ENCODE peak calls at places on chromosomes 6 and 20, in six cellular contexts. C is HepG2, W is SK-N-SH, F is H1, G is K562, Y is GM12878. J is an unnamed sample.

GRCh38 chr20:50323777-50324604 is 133.4 kb downstream of the CEBPB start:
- DNase-seq in C (no peak), G (no peak), W (peak), Y (no peak), F (no peak), J (no peak)

GRCh38 chr6:36120979-36121706 is 9.2 kb upstream of the MAPK13 start:
- DNase-seq in F (no peak), C (no peak), G (peak), W (no peak), Y (no peak), J (peak)

GRCh38 chr6:33931799-33932198 is 128.0 kb upstream of the MLN start:
- DNase-seq in F (no peak), C (no peak), Y (no peak), W (no peak), G (no peak), J (no peak)

GRCh38 chr6:36975231-36976004 is 10.6 kb downstream of the MTCH1 start:
- DNase-seq in G (no peak), W (no peak), C (no peak), Y (no peak), F (no peak), J (no peak)

GRCh38 chr6:15441215-15441868 is 195.5 kb downstream of the JARID2 start:
- DNase-seq in C (peak), G (peak), Y (no peak), F (no peak), W (peak), J (no peak)

GRCh38 chr6:81511423-81511822 is 241.1 kb downstream of the TENT5A start:
- DNase-seq in F (no peak), W (no peak), Y (no peak), C (peak), G (no peak), J (no peak)

GRCh38 chr20:2130668-2131067 is 29.0 kb downstream of the STK35 start:
- DNase-seq in F (no peak), Y (no peak), G (no peak), C (no peak), W (no peak), J (no peak)

GRCh38 chr6:85418059-85418458 is 31.8 kb upstream of the NT5E start:
- DNase-seq in G (no peak), Y (no peak), F (no peak), C (no peak), W (no peak), J (no peak)

GRCh38 chr6:157989541-157990289 is 8.1 kb downstream of the SYNJ2 start:
- DNase-seq in W (peak), Y (no peak), F (no peak), C (no peak), G (peak), J (no peak)

GRCh38 chr6:91498576-91498975 is 911.7 kb upstream of the MAP3K7 start:
- DNase-seq in G (no peak), Y (no peak), F (no peak), C (no peak), W (no peak), J (no peak)

GRCh38 chr6:154289818-154290508 is 66.6 kb downstream of the IPCEF1 start:
- DNase-seq in Y (no peak), G (no peak), F (no peak), W (no peak), C (no peak), J (no peak)

GRCh38 chr6:26175428-26176181 is 88.4 kb downstream of the HFE start:
- DNase-seq in C (peak), F (no peak), G (peak), Y (no peak), W (no peak), J (peak)

GRCh38 chr6:133724726-133725125 is 164.2 kb upstream of the TCF21 start:
- DNase-seq in F (no peak), Y (no peak), C (no peak), G (no peak), W (no peak), J (no peak)

GRCh38 chr6:75581231-75581630 is 20.4 kb upstream of the SENP6 start:
- DNase-seq in G (no peak), W (no peak), F (no peak), Y (no peak), C (no peak), J (no peak)

GRCh38 chr20:17061721-17062120 is 165.1 kb upstream of the PCSK2 start:
- DNase-seq in G (no peak), Y (no peak), C (no peak), F (no peak), W (no peak), J (no peak)

GRCh38 chr20:62409935-62410741 is 3.1 kb upstream of the CABLES2 start:
- DNase-seq in W (peak), C (peak), Y (no peak), G (peak), F (no peak), J (no peak)

GRCh38 chr20:8367679-8368078 is 235.6 kb downstream of the PLCB1 start:
- DNase-seq in W (no peak), G (no peak), C (no peak), Y (no peak), F (no peak), J (no peak)

GRCh38 chr6:50030777-50031562 is 9.2 kb upstream of the DEFB110 start:
- DNase-seq in W (peak), F (peak), G (peak), C (peak), Y (no peak), J (no peak)

GRCh38 chr6:168208854-168209253 is 110.7 kb downstream of the DACT2 start:
- DNase-seq in Y (no peak), W (no peak), F (peak), C (no peak), G (no peak), J (no peak)

GRCh38 chr6:97215157-97215769 is 67.8 kb downstream of the MMS22L start:
- DNase-seq in G (peak), F (peak), Y (no peak), C (peak), W (peak), J (no peak)

GRCh38 chr6:166504100-166504499 is 82.4 kb downstream of the RAMACL start:
- DNase-seq in G (no peak), F (no peak), Y (no peak), W (no peak), C (no peak), J (no peak)

GRCh38 chr20:53763707-53764415 is 170.2 kb upstream of the ZNF217 start:
- DNase-seq in G (no peak), W (no peak), C (peak), F (peak), Y (no peak), J (no peak)

GRCh38 chr6:85049282-85049681 is 284.9 kb upstream of the TBX18 start:
- DNase-seq in G (no peak), F (no peak), Y (no peak), C (no peak), W (no peak), J (no peak)

GRCh38 chr20:53876956-53877355 is 193.4 kb downstream of the BCAS1 start:
- DNase-seq in F (no peak), G (no peak), Y (no peak), W (no peak), C (no peak), J (no peak)

GRCh38 chr6:21132856-21133610 is 460.5 kb upstream of the SOX4 start:
- DNase-seq in C (no peak), W (peak), Y (no peak), G (no peak), F (no peak), J (no peak)

GRCh38 chr6:36297511-36297910 is 27.7 kb downstream of the PNPLA1 start:
- DNase-seq in C (no peak), G (no peak), W (no peak), Y (no peak), F (no peak), J (no peak)

GRCh38 chr6:100378576-100378975 is 86.1 kb downstream of the SIM1 start:
- DNase-seq in F (no peak), G (no peak), W (no peak), C (no peak), Y (no peak), J (no peak)

GRCh38 chr6:28142446-28142845 is 763 bp downstream of the ZKSCAN8 start:
- DNase-seq in G (no peak), Y (no peak), C (no peak), F (no peak), W (no peak), J (no peak)

GRCh38 chr6:138830273-138830672 is 34.4 kb downstream of the ECT2L start:
- DNase-seq in F (no peak), W (no peak), C (no peak), G (no peak), Y (no peak), J (no peak)

GRCh38 chr6:138832182-138832581 is 36.3 kb downstream of the ECT2L start:
- DNase-seq in W (no peak), Y (no peak), C (no peak), G (no peak), F (no peak), J (no peak)

GRCh38 chr6:138837246-138837645 is 41.4 kb downstream of the ECT2L start:
- DNase-seq in Y (no peak), W (no peak), G (no peak), F (no peak), C (no peak), J (no peak)

GRCh38 chr6:138833819-138834539 is 38.1 kb downstream of the ECT2L start:
- DNase-seq in C (no peak), W (no peak), Y (no peak), G (no peak), F (no peak), J (no peak)
- H3K27ac ChIP-seq in C (no peak), W (no peak), Y (no peak), G (no peak), F (no peak), J (no peak)

GRCh38 chr6:161189891-161190290 is 84.0 kb downstream of the AGPAT4 start:
- DNase-seq in Y (no peak), G (no peak), W (no peak), F (no peak), C (no peak), J (no peak)

GRCh38 chr6:161181136-161181535 is 92.7 kb downstream of the AGPAT4 start:
- DNase-seq in G (no peak), C (no peak), W (no peak), Y (no peak), F (no peak), J (no peak)

GRCh38 chr6:161188547-161189465 is 85.1 kb downstream of the AGPAT4 start:
- DNase-seq in Y (no peak), C (no peak), G (no peak), F (no peak), W (no peak), J (no peak)

GRCh38 chr6:161191671-161192070 is 82.2 kb downstream of the AGPAT4 start:
- DNase-seq in F (no peak), G (no peak), C (no peak), W (no peak), Y (no peak), J (no peak)

GRCh38 chr6:161186173-161186769 is 87.6 kb downstream of the AGPAT4 start:
- DNase-seq in W (no peak), C (no peak), G (no peak), F (no peak), Y (no peak), J (no peak)
- TF ChIP-seq GABPA in W (no peak), C (no peak), G (no peak), F (no peak), Y (no peak), J (no peak)

GRCh38 chr6:3809515-3809891 is 39.7 kb upstream of the FAM50B start:
- DNase-seq in Y (no peak), F (no peak), W (no peak), C (no peak), G (no peak), J (no peak)
- H3K27ac ChIP-seq in Y (no peak), F (no peak), W (no peak), C (no peak), G (no peak), J (no peak)

DNA sequence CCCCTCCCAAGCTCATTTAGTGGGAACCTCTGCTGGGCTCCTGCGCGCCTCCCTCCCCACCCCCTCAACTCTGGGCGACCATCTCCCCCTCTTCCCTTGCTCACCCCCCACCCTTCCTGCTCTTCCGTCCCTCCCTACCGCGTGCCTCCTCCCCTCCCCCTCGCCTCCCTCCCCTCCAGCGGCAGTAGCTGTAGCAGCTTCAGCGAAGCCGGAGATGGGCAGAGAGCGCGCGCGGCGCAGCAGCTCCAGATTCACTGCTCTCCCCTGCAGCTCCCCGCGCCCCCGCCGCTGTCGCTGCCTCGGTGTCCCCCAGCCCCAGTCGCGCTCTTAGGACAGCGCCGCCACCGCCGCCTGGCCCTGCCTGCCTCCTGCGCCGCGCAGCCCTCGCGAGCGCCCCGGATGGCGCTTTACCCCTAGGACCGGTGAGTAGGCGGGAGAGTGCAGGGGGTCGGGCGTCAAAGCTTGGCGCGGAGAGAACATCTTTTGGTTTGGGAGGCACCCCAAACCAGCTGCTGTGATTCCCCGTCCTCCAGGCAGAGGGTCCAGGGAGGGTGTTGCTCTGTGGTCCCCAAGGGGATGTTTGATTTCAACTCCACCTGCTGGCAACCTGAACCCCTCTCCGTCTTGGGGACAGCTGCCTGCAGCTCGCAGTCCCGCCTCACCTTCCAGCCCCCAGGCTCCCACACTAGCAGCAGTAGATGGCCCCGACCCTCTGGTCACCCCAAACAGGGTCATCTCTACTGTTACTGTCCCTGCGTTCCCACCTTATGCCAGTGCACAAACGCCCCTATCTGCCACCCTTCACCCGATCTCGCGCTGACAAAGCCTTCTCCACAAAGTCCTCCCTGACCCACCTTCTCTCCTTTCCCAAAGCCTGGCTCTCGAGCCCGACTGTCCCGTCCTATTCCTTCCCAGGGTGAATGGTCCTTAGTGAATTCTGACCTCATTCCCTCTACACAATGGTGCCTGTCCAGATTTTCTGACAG is at the start of gene FUT9:
- DNase-seq in F (peak), G (no peak), C (no peak), Y (no peak), W (peak), J (no peak)
- TF ChIP-seq GABPA in F (no peak), G (no peak), C (no peak), Y (no peak), W (no peak), J (no peak)

GRCh38 chr20:56417402-56417801 is 5.3 kb downstream of the CASS4 start:
- DNase-seq in C (no peak), G (no peak), Y (no peak), W (no peak), F (no peak), J (no peak)

GRCh38 chr20:56420028-56420427 is 8.0 kb downstream of the CASS4 start:
- DNase-seq in G (no peak), F (no peak), C (no peak), W (no peak), Y (no peak), J (no peak)

GRCh38 chr20:56414842-56415765 is 3.0 kb downstream of the CASS4 start:
- DNase-seq in W (no peak), C (no peak), F (no peak), Y (no peak), G (peak), J (no peak)

GRCh38 chr20:56418385-56418861 is 6.4 kb downstream of the CASS4 start:
- DNase-seq in C (no peak), G (no peak), Y (no peak), F (no peak), W (no peak), J (no peak)

GRCh38 chr20:56417911-56418310 is 5.9 kb downstream of the CASS4 start:
- DNase-seq in F (no peak), W (no peak), C (peak), G (no peak), Y (no peak), J (no peak)
- H3K27ac ChIP-seq in F (no peak), W (no peak), C (no peak), G (peak), Y (no peak), J (peak)

DNA sequence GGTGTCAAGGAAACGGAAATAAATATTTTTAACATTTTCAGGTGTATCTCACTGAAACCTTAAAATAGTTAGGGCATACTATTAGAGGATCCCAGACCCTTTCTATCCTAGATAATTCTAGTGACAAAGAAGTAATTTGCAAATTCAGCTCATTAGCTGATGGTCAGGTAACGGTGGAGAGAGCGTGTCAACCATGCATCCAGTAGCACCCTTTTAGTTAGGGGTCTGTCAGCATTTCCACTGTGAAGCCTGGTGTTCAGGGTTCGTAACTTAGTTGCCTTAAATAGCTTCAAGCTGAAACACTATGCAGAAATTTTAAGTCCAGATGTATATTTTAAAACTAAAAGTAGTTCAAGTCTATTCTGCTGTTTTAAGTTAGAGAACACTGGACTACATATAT is 48.5 kb upstream of the SUPT3H start:
- DNase-seq in C (no peak), W (no peak), F (no peak), Y (no peak), G (no peak), J (no peak)
- TF ChIP-seq GABPA in C (no peak), W (no peak), F (no peak), Y (no peak), G (no peak), J (no peak)